ENCODE peak calls at places on chromosomes 13 and 19, in seven cellular contexts. E is GM12878, U is H1, L is SK-N-SH, N is HepG2, G is Panc1, O is K562. J is an unnamed sample.

GRCh38 chr13:24764276-24764630 is 284 bp downstream of the RNF17 start:
- DNase-seq in E (no peak), U (no peak), L (no peak), N (no peak), G (no peak), O (no peak), J (no peak)

GRCh38 chr13:46345400-46345799 is 41.7 kb downstream of the RUBCNL start:
- DNase-seq in E (no peak), U (no peak), L (no peak), N (no peak), G (no peak), O (no peak), J (no peak)

GRCh38 chr13:54194233-54195024 is 1165.8 kb downstream of the OLFM4 start:
- DNase-seq in E (no peak), U (no peak), L (no peak), N (no peak), G (no peak), O (no peak), J (no peak)

GRCh38 chr19:29777916-29778315 is 33.9 kb upstream of the CCNE1 start:
- DNase-seq in E (no peak), U (no peak), L (no peak), N (no peak), G (no peak), O (no peak), J (no peak)

GRCh38 chr13:79384022-79384610 is 21.9 kb downstream of the RBM26 start:
- DNase-seq in E (no peak), U (no peak), L (no peak), N (peak), G (no peak), O (no peak), J (no peak)

GRCh38 chr13:31674056-31674455 is 65.3 kb upstream of the RXFP2 start:
- DNase-seq in E (no peak), U (no peak), L (no peak), N (no peak), G (no peak), O (no peak), J (no peak)

GRCh38 chr13:30551194-30551593 is 66.5 kb upstream of the USPL1 start:
- DNase-seq in E (no peak), U (no peak), L (peak), N (peak), G (no peak), O (peak), J (peak)

GRCh38 chr13:85665286-85665685 is 133.9 kb downstream of the SLITRK6 start:
- DNase-seq in E (no peak), U (no peak), L (no peak), N (no peak), G (no peak), O (no peak), J (no peak)

GRCh38 chr13:37229931-37230330 is 124.5 kb upstream of the CSNK1A1L start:
- DNase-seq in E (no peak), U (no peak), L (no peak), N (no peak), G (no peak), O (no peak), J (no peak)

GRCh38 chr13:50993908-50994307 is 84.3 kb downstream of the RNASEH2B start:
- DNase-seq in E (no peak), U (no peak), L (no peak), N (no peak), G (no peak), O (no peak), J (no peak)

GRCh38 chr19:40370997-40371801 is 18.8 kb downstream of the HIPK4 start:
- DNase-seq in E (no peak), U (no peak), L (peak), N (no peak), G (no peak), O (peak), J (no peak)

GRCh38 chr13:40464991-40465390 is 201.4 kb downstream of the FOXO1 start:
- DNase-seq in E (no peak), U (no peak), L (no peak), N (no peak), G (no peak), O (no peak), J (no peak)

GRCh38 chr19:7288977-7289376 is 5.2 kb downstream of the INSR start:
- DNase-seq in E (no peak), U (no peak), L (peak), N (no peak), G (no peak), O (no peak), J (no peak)

GRCh38 chr13:95724252-95724651 is 47.3 kb downstream of the DNAJC3 start:
- DNase-seq in E (no peak), U (no peak), L (no peak), N (no peak), G (no peak), O (no peak), J (no peak)

GRCh38 chr19:43777163-43777700 is 3.5 kb downstream of the KCNN4 start:
- DNase-seq in E (no peak), U (no peak), L (peak), N (no peak), G (no peak), O (peak), J (no peak)

GRCh38 chr13:39765801-39766463 is 110.5 kb downstream of the COG6 start:
- DNase-seq in E (no peak), U (no peak), L (peak), N (no peak), G (no peak), O (no peak), J (no peak)

GRCh38 chr13:51976890-51977289 is 34.4 kb downstream of the ATP7B start:
- DNase-seq in E (no peak), U (no peak), L (no peak), N (no peak), G (no peak), O (no peak), J (no peak)

GRCh38 chr13:96036515-96036914 is 16.7 kb downstream of the UGGT2 start:
- DNase-seq in E (no peak), U (no peak), L (no peak), N (no peak), G (no peak), O (no peak), J (no peak)

GRCh38 chr13:26377038-26377437 is 123.1 kb downstream of the CDK8 start:
- DNase-seq in E (no peak), U (peak), L (peak), N (peak), G (no peak), O (peak), J (peak)

GRCh38 chr13:112804374-112804773 is 114.5 kb downstream of the ATP11A start:
- DNase-seq in E (no peak), U (no peak), L (no peak), N (no peak), G (no peak), O (no peak), J (no peak)

GRCh38 chr13:102702965-102703720 is 8.3 kb upstream of the METTL21C start:
- DNase-seq in E (no peak), U (no peak), L (no peak), N (no peak), G (no peak), O (no peak), J (no peak)

GRCh38 chr19:42352216-42352892 is 26.9 kb downstream of the MEGF8 start:
- DNase-seq in E (no peak), U (no peak), L (peak), N (no peak), G (no peak), O (peak), J (no peak)

GRCh38 chr19:21680679-21681078 is 86.7 kb downstream of the ZNF100 start:
- DNase-seq in E (no peak), U (no peak), L (no peak), N (no peak), G (no peak), O (no peak), J (no peak)

GRCh38 chr19:32173836-32174235 is 171.6 kb upstream of the ZNF507 start:
- DNase-seq in E (no peak), U (peak), L (no peak), N (no peak), G (no peak), O (peak), J (no peak)

GRCh38 chr13:34931572-34931971 is 10.5 kb upstream of the NBEA start:
- DNase-seq in E (no peak), U (no peak), L (no peak), N (peak), G (no peak), O (no peak), J (peak)

GRCh38 chr13:100543872-100544602 is 44.6 kb downstream of the GGACT start:
- DNase-seq in E (no peak), U (peak), L (no peak), N (peak), G (no peak), O (no peak), J (no peak)

GRCh38 chr13:26497991-26498423 is 59.5 kb upstream of the WASF3 start:
- DNase-seq in E (no peak), U (no peak), L (no peak), N (no peak), G (no peak), O (no peak), J (no peak)

GRCh38 chr13:39047560-39047959 is 9.3 kb downstream of the NHLRC3 start:
- DNase-seq in E (no peak), U (peak), L (peak), N (no peak), G (no peak), O (peak), J (no peak)

GRCh38 chr19:16051254-16052025 is 24.9 kb upstream of the TPM4 start:
- DNase-seq in E (no peak), U (no peak), L (no peak), N (no peak), G (no peak), O (peak), J (peak)

GRCh38 chr13:83995930-83996329 is 113.7 kb upstream of the SLITRK1 start:
- DNase-seq in E (no peak), U (no peak), L (no peak), N (no peak), G (no peak), O (no peak), J (no peak)

GRCh38 chr13:24035411-24035810 is 125.1 kb upstream of the SPATA13 start:
- DNase-seq in E (no peak), U (no peak), L (no peak), N (no peak), G (no peak), O (no peak), J (no peak)

GRCh38 chr13:91572944-91573535 is 174.6 kb downstream of the GPC5 start:
- DNase-seq in E (no peak), U (no peak), L (no peak), N (no peak), G (no peak), O (no peak), J (no peak)

GRCh38 chr13:50843256-50844043 is at the start of gene DLEU7:
- DNase-seq in E (no peak), U (peak), L (peak), N (no peak), G (no peak), O (no peak), J (no peak)

GRCh38 chr19:12666305-12667048 is at the start of the genes MAN2B1 and WDR83:
- DNase-seq in E (no peak), U (peak), L (peak), N (peak), G (no peak), O (peak), J (no peak)

GRCh38 chr13:94128430-94128829 is 351.1 kb downstream of the DCT start:
- DNase-seq in E (no peak), U (no peak), L (no peak), N (no peak), G (no peak), O (no peak), J (no peak)

DNA sequence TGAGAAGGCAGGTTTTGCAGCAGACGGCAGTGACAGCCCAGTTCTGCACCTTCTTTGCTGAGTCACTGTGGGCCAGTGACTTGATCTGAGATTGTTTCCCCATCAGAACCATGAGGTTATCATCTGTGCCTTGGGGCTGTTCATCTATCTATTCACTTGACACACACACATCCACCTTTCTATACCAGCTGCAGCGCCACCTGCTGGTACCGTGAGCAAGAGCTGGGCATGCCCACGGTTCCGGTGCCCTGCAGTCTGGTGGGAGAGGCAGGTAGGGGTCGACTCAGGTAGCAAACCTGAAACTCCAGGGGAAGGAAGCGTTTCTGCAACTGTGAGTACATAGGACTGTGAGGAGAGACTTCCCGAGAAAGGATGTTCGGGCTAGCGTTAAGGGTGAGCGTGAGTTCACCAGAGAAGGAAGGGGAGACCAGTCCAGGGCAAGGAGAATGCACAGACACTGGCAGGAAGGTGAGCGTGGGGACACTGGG is 7.5 kb upstream of the LIN7B start:
- DNase-seq in E (no peak), U (peak), L (peak), N (peak), G (no peak), O (peak), J (peak)
- TF ChIP-seq POLR2AphosphoS5 in E (no peak), U (no peak), L (no peak), N (peak), G (no peak), O (no peak), J (no peak)

GRCh38 chr19:54192972-54193371 is 1.9 kb downstream of the TSEN34 start:
- DNase-seq in E (no peak), U (no peak), L (no peak), N (no peak), G (no peak), O (no peak), J (no peak)

GRCh38 chr19:54190503-54190941 is 586 bp upstream of the TSEN34 start:
- DNase-seq in E (peak), U (peak), L (peak), N (peak), G (peak), O (peak), J (peak)

GRCh38 chr19:54189668-54190502 is 505 bp upstream of the MBOAT7 start:
- DNase-seq in E (peak), U (peak), L (peak), N (peak), G (peak), O (peak), J (peak)

GRCh38 chr19:54191671-54192453 is 754 bp downstream of the TSEN34 start:
- DNase-seq in E (no peak), U (no peak), L (no peak), N (no peak), G (no peak), O (no peak), J (no peak)

GRCh38 chr19:54190942-54191670 is at the start of gene TSEN34:
- DNase-seq in E (no peak), U (peak), L (peak), N (peak), G (no peak), O (peak), J (peak)
- TF ChIP-seq SIN3A in E (no peak), U (peak), L (no peak), N (peak), G (peak), O (peak), J (no peak)

GRCh38 chr13:28411859-28412353 is 83.0 kb downstream of the FLT1 start:
- DNase-seq in E (no peak), U (no peak), L (peak), N (no peak), G (no peak), O (no peak), J (no peak)
- TF ChIP-seq POLR2AphosphoS5 in E (no peak), U (no peak), L (no peak), N (no peak), G (no peak), O (no peak), J (no peak)

DNA sequence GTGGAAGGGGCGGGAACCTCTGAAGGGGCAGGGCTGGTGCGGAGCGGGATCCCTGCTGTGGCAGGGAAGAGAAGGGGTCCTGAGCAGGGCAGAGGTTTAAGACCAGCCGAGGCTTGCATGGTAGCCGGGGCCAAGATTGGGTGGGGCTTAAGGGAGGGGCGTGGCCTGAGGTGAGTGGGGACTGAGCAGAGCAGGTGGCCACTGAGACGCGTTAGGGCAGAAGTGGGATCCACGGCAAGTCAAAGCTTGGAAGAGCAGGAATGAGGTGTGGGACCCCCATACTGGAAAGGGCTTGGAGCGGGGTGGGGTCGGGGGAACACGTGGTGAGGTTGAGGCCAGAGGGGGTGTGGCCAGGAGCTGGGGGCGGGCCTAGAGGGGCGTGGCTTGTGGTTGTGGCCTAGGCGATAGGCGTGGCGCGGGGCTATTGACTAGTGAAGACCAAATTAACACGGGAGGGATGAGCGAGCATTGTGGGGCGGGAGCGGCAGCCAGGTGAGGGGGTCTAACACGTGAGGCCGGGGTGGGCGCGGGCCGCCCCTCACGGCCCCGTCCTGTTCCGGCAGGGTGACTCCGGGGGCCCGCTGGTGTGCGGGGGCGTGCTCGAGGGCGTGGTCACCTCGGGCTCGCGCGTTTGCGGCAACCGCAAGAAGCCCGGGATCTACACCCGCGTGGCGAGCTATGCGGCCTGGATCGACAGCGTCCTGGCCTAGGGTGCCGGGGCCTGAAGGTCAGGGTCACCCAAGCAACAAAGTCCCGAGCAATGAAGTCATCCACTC is 3.3 kb downstream of the CFD start:
- DNase-seq in E (peak), U (peak), L (peak), N (no peak), G (no peak), O (peak), J (no peak)
- TF ChIP-seq SIN3A in E (no peak), U (no peak), L (no peak), N (no peak), G (no peak), O (peak), J (no peak)

J was measured in HCT116.